ENCODE peak calls at places on chromosomes 7 and 10, in six cellular contexts. Z is ACHN; G is PC-9; Y is NCI-H1694; U is CD4-positive, alpha-beta T cell; T is tibial nerve. L is an unnamed sample.

GRCh38 chr10:58631715-58632114 is 119.0 kb downstream of the BICC1 start:
- DNase-seq in Z (no peak), G (no peak), Y (no peak), U (no peak), T (no peak), L (no peak)

GRCh38 chr7:133491319-133491718 is 238.4 kb downstream of the EXOC4 start:
- DNase-seq in Z (no peak), G (no peak), Y (no peak), U (no peak), T (no peak), L (no peak)

GRCh38 chr10:101779544-101780186 is 3.6 kb downstream of the NPM3 start:
- DNase-seq in Z (peak; percentile 77), G (peak; percentile 41), Y (peak; percentile 31), U (peak; percentile 90), T (peak; percentile 56), L (peak; percentile 77)

GRCh38 chr10:14125564-14125963 is 205.2 kb downstream of the FRMD4A start:
- DNase-seq in Z (no peak), G (no peak), Y (no peak), U (no peak), T (no peak), L (no peak)

GRCh38 chr10:80356563-80356999 is at the start of the genes DYDC1 and DYDC2:
- DNase-seq in Z (no peak), G (no peak), Y (no peak), U (peak; percentile 39), T (no peak), L (peak; percentile 82)

GRCh38 chr7:21969822-21970221 is 24.1 kb upstream of the CDCA7L start:
- DNase-seq in Z (no peak), G (no peak), Y (no peak), U (no peak), T (no peak), L (no peak)

GRCh38 chr10:22849077-22849810 is 78.6 kb upstream of the ARMC3 start:
- DNase-seq in Z (no peak), G (no peak), Y (no peak), U (no peak), T (peak; percentile 80), L (no peak)

GRCh38 chr10:133405844-133406527 is 12.0 kb downstream of the MTG1 start:
- DNase-seq in Z (no peak), G (no peak), Y (no peak), U (no peak), T (no peak), L (no peak)

GRCh38 chr10:28294809-28295208 is 8.1 kb downstream of the MPP7 start:
- DNase-seq in Z (no peak), G (no peak), Y (no peak), U (no peak), T (no peak), L (no peak)

GRCh38 chr7:155985518-155986427 is 173.5 kb upstream of the SHH start:
- DNase-seq in Z (no peak), G (no peak), Y (no peak), U (peak; percentile 10), T (peak; percentile 3), L (no peak)

GRCh38 chr7:94375167-94375566 is 19.5 kb upstream of the COL1A2 start:
- DNase-seq in Z (no peak), G (no peak), Y (no peak), U (no peak), T (peak; percentile 26), L (peak; percentile 89)

GRCh38 chr7:70143089-70144044 is 545.1 kb downstream of the AUTS2 start:
- DNase-seq in Z (no peak), G (no peak), Y (peak; percentile 8), U (no peak), T (no peak), L (no peak)

GRCh38 chr7:157404845-157405481 is 68.2 kb downstream of the DNAJB6 start:
- DNase-seq in Z (no peak), G (peak; percentile 82), Y (no peak), U (no peak), T (no peak), L (no peak)

GRCh38 chr10:1399431-1400120 is 337.7 kb downstream of the ADARB2 start:
- DNase-seq in Z (no peak), G (no peak), Y (no peak), U (no peak), T (no peak), L (no peak)

GRCh38 chr10:35079267-35079666 is 10.9 kb downstream of the CUL2 start:
- DNase-seq in Z (no peak), G (no peak), Y (no peak), U (no peak), T (no peak), L (no peak)

GRCh38 chr10:101535949-101536348 is 52.1 kb downstream of the POLL start:
- DNase-seq in Z (no peak), G (no peak), Y (no peak), U (no peak), T (no peak), L (no peak)

GRCh38 chr10:19848226-19848950 is 32.2 kb downstream of the PLXDC2 start:
- DNase-seq in Z (no peak), G (no peak), Y (no peak), U (no peak), T (no peak), L (no peak)

GRCh38 chr7:95527776-95528250 is 42.1 kb downstream of the ASB4 start:
- DNase-seq in Z (no peak), G (no peak), Y (no peak), U (no peak), T (no peak), L (no peak)

GRCh38 chr10:12042409-12042796 is 206 bp downstream of the UPF2 start:
- DNase-seq in Z (peak; percentile 25), G (peak; percentile 37), Y (no peak), U (no peak), T (no peak), L (peak; percentile 13)

GRCh38 chr10:8262317-8262716 is 207.8 kb downstream of the GATA3 start:
- DNase-seq in Z (no peak), G (no peak), Y (no peak), U (no peak), T (no peak), L (no peak)

GRCh38 chr7:101677421-101678137 is 48.5 kb upstream of the MYL10 start:
- DNase-seq in Z (no peak), G (no peak), Y (no peak), U (no peak), T (no peak), L (no peak)

GRCh38 chr7:1986366-1987083 is 246.2 kb downstream of the MAD1L1 start:
- DNase-seq in Z (no peak), G (no peak), Y (no peak), U (no peak), T (no peak), L (no peak)

GRCh38 chr10:129096340-129096984 is 370.6 kb upstream of the MGMT start:
- DNase-seq in Z (no peak), G (no peak), Y (peak; percentile 52), U (no peak), T (no peak), L (no peak)

GRCh38 chr10:89373916-89374711 is 3.7 kb upstream of the IFIT1B start:
- DNase-seq in Z (peak; percentile 48), G (peak; percentile 47), Y (no peak), U (no peak), T (peak; percentile 84), L (no peak)

GRCh38 chr10:12413369-12413711 is 64.0 kb downstream of the CAMK1D start:
- DNase-seq in Z (no peak), G (no peak), Y (no peak), U (no peak), T (no peak), L (no peak)

GRCh38 chr7:75572396-75572795 is 80.3 kb downstream of the SPDYE5 start:
- DNase-seq in Z (no peak), G (no peak), Y (peak; percentile 91), U (no peak), T (no peak), L (no peak)

GRCh38 chr10:18659784-18660561 is 742 bp downstream of the ARL5B start:
- DNase-seq in Z (peak; percentile 33), G (peak; percentile 37), Y (no peak), U (no peak), T (no peak), L (no peak)